ENCODE peak calls at places on chromosome 14, in nine cellular contexts. H is cardiac muscle cell, B is fibroblast of lung, L is heart right ventricle, U is endodermal cell, Y is PC-3, I is GM23338, T is ovary, E is astrocyte. F is an unnamed sample.

GRCh38 chr14:96249016-96249415 is 7.0 kb upstream of the BDKRB1 start:
- DNase-seq in L (no peak), B (peak; percentile 80), Y (no peak), E (peak; percentile 74), H (peak; percentile 94), U (no peak), I (no peak), T (no peak), F (peak; percentile 66)

GRCh38 chr14:64549805-64550538 is at the start of gene PPP1R36:
- DNase-seq in E (no peak), L (no peak), T (no peak), H (no peak), I (peak; percentile 84), Y (no peak), B (peak; percentile 26), U (peak; percentile 56), F (no peak)

GRCh38 chr14:59407246-59407615 is 57.9 kb downstream of the GPR135 start:
- DNase-seq in E (peak; percentile 93), H (peak; percentile 95), B (peak; percentile 93), I (no peak), U (no peak), L (no peak), Y (peak; percentile 96), T (peak; percentile 46), F (peak; percentile 94)

GRCh38 chr14:55028066-55028465 is 1.0 kb downstream of the SOCS4 start:
- DNase-seq in B (no peak), H (peak; percentile 19), L (no peak), U (no peak), E (no peak), Y (peak; percentile 29), I (no peak), T (no peak), F (no peak)

GRCh38 chr14:40656301-40656700 is 950.4 kb upstream of the LRFN5 start:
- DNase-seq in T (no peak), I (no peak), H (no peak), B (no peak), Y (no peak), E (no peak), U (no peak), L (no peak), F (no peak)

GRCh38 chr14:96192049-96192448 is 12.6 kb upstream of the BDKRB2 start:
- DNase-seq in E (no peak), H (no peak), T (no peak), I (no peak), U (peak; percentile 84), B (no peak), Y (no peak), L (no peak), F (no peak)

GRCh38 chr14:89576132-89576923 is 159.3 kb upstream of the FOXN3 start:
- DNase-seq in L (no peak), H (no peak), T (no peak), I (peak; percentile 73), E (no peak), B (no peak), U (peak; percentile 71), Y (no peak), F (peak; percentile 17)

GRCh38 chr14:24928501-24928900 is 121.4 kb downstream of the STXBP6 start:
- DNase-seq in I (no peak), L (no peak), T (no peak), H (no peak), B (peak; percentile 12), U (no peak), Y (no peak), E (no peak), F (no peak)

GRCh38 chr14:68181395-68182326 is 362.1 kb downstream of the RAD51B start:
- DNase-seq in Y (peak; percentile 67), L (no peak), T (no peak), B (peak; percentile 64), U (no peak), H (peak; percentile 59), E (peak; percentile 56), I (no peak), F (peak; percentile 64)

GRCh38 chr14:64522591-64523355 is 17.8 kb upstream of the HSPA2 start:
- DNase-seq in E (no peak), Y (no peak), I (no peak), B (no peak), H (no peak), L (no peak), U (no peak), T (no peak), F (no peak)

GRCh38 chr14:54902143-54902520 is 494 bp downstream of the GCH1 start:
- DNase-seq in I (peak; percentile 92), L (peak; percentile 73), E (peak; percentile 17), U (peak; percentile 91), T (peak; percentile 69), Y (peak; percentile 85), H (peak; percentile 73), B (peak; percentile 43), F (peak; percentile 36)

GRCh38 chr14:74421997-74422396 is 4.0 kb downstream of the SYNDIG1L start:
- DNase-seq in T (no peak), L (no peak), H (no peak), E (no peak), B (no peak), I (no peak), U (no peak), Y (no peak), F (no peak)

GRCh38 chr14:73633517-73634332 is 11.1 kb upstream of the DNAL1 start:
- DNase-seq in H (peak; percentile 86), L (peak; percentile 59), E (peak; percentile 37), T (peak; percentile 74), B (peak; percentile 60), Y (peak; percentile 81), I (peak; percentile 85), U (peak; percentile 87), F (peak; percentile 50)

GRCh38 chr14:96717116-96717515 is 80.1 kb upstream of the VRK1 start:
- DNase-seq in L (no peak), I (peak; percentile 8), T (no peak), U (no peak), E (no peak), B (no peak), H (no peak), Y (no peak), F (no peak)

GRCh38 chr14:55430024-55430690 is 10.3 kb downstream of the TBPL2 start:
- DNase-seq in T (peak; percentile 35), L (peak; percentile 51), U (peak; percentile 75), H (peak; percentile 79), B (peak; percentile 73), I (peak; percentile 92), Y (peak; percentile 97), E (peak; percentile 65), F (peak; percentile 95)

GRCh38 chr14:36510078-36510799 is 9.8 kb downstream of the NKX2-1 start:
- DNase-seq in I (peak; percentile 61), U (peak; percentile 82), Y (no peak), E (peak; percentile 39), B (peak; percentile 59), H (no peak), T (no peak), L (no peak), F (peak; percentile 48)

DNA sequence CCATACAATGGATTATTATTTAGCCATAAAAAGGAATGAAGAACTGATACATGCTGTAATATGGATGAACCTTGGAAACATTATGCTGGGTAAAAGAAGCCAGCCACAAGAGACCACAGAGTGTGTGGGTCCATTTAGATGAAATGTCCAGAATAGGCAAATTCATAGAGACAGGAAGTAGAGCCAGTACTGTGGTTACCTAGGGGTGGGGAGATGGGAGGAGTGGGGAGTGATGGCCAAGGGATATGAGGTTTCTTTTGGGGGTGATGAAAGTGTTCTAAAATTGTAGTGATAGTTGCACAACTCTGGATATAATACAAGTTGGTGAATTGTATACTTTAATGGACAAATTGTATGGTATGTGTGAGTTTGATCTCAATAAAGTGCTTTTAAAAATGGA is 18.6 kb downstream of the JDP2 start:
- DNase-seq in U (no peak), L (no peak), T (no peak), Y (no peak), I (no peak), B (no peak), H (peak; percentile 54), E (no peak), F (no peak)
- H3K36me3 ChIP-seq in U (peaks cover 16% of the 10 kb centered on the region), L (peaks cover 54% of the 10 kb centered on the region), T (no peaks in the 10 kb centered on the region), Y (no peaks in the 10 kb centered on the region), I (no peaks in the 10 kb centered on the region), B (peaks cover 3% of the 10 kb centered on the region), H (no peaks in the 10 kb centered on the region), E (peaks cover 3% of the 10 kb centered on the region), F (peaks cover 15% of the 10 kb centered on the region)

GRCh38 chr14:87805315-87805723 is 187.7 kb downstream of the GALC start:
- DNase-seq in Y (peak; percentile 22), L (peak; percentile 29), H (peak; percentile 26), I (peak; percentile 76), B (peak; percentile 74), E (peak; percentile 72), T (no peak), U (peak; percentile 89), F (peak; percentile 52)
- TF ChIP-seq CTCF in Y (peak; percentile 60), L (peak; percentile 71), H (peak; percentile 50), I (peak; percentile 88), B (peak; percentile 33), E (peak; percentile 63), T (no peak), U (peak; percentile 72), F (peak; percentile 56)

GRCh38 chr14:50363734-50364113 is 33.0 kb downstream of the CDKL1 start:
- DNase-seq in T (no peak), Y (no peak), L (no peak), H (peak; percentile 43), E (no peak), U (no peak), B (no peak), I (no peak), F (no peak)
- H3K4me3 ChIP-seq in T (peak overlapping the region; percentile 4), Y (no peak overlapping the region), L (no peak overlapping the region), H (no peak overlapping the region), E (no peak overlapping the region), U (no peak overlapping the region), B (peak overlapping the region; percentile 14), I (no peak overlapping the region), F (no peak overlapping the region)

GRCh38 chr14:105013150-105013787 is 7.6 kb downstream of the CDCA4 start:
- DNase-seq in L (peak; percentile 31), T (no peak), B (no peak), U (no peak), H (no peak), Y (no peak), I (no peak), E (no peak), F (peak; percentile 17)

GRCh38 chr14:105015242-105015641 is 5.6 kb downstream of the CDCA4 start:
- DNase-seq in I (no peak), B (no peak), T (no peak), U (no peak), L (no peak), E (no peak), Y (no peak), H (no peak), F (no peak)

GRCh38 chr14:105012171-105012985 is 8.5 kb downstream of the CDCA4 start:
- DNase-seq in Y (no peak), I (no peak), E (no peak), T (no peak), B (no peak), U (no peak), L (no peak), H (no peak), F (peak; percentile 30)

GRCh38 chr14:105014631-105015030 is 6.3 kb downstream of the CDCA4 start:
- DNase-seq in I (no peak), H (no peak), L (no peak), Y (no peak), E (no peak), U (no peak), B (no peak), T (no peak), F (no peak)

DNA sequence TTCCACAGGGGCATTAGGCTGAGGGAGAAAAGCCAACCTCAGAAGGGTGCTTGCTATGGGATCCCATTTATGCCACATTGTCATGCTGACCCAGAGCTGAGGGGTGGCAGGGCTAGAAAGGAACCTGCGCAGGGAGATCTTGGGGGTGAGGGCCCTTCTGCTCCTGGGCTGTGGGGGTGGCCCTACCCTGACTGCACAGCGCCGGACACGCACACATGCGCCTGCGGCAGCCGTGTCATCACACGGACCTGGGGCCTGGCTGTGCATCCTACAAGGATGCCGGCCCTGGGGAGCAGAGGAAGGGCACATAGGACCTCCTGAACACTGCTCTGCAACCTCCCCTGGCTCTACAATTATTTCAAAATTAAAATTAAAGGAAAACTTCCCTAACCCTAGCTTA is 6.9 kb downstream of the CDCA4 start:
- DNase-seq in T (no peak), B (no peak), L (no peak), I (no peak), E (no peak), H (no peak), U (no peak), Y (no peak), F (no peak)
- H3K36me3 ChIP-seq in T (no peaks in the 10 kb centered on the region), B (peaks cover 14% of the 10 kb centered on the region), L (peaks cover 33% of the 10 kb centered on the region), I (peaks cover 13% of the 10 kb centered on the region), E (peaks cover 16% of the 10 kb centered on the region), H (peaks cover 17% of the 10 kb centered on the region), U (peaks cover 52% of the 10 kb centered on the region), Y (peaks cover 51% of the 10 kb centered on the region), F (peaks cover 15% of the 10 kb centered on the region)

F was measured in bronchial epithelial cell.